ENCODE peak calls at places on chromosome 1, in five cellular contexts. Y, J, B, L and W are unnamed samples.

GRCh38 chr1:19676438-19676922 is 11.8 kb downstream of the HTR6 start:
- DNase-seq in L (no peak), Y (no peak), B (no peak), J (no peak), W (no peak)

GRCh38 chr1:153355445-153356071 is 2.1 kb upstream of the S100A9 start:
- DNase-seq in Y (no peak), L (peak), J (peak), B (peak), W (peak)

GRCh38 chr1:220999872-221000863 is 120.9 kb downstream of the HLX start:
- DNase-seq in J (no peak), B (peak), L (peak), Y (no peak), W (no peak)

GRCh38 chr1:246210751-246211150 is 296.3 kb downstream of the SMYD3 start:
- DNase-seq in B (no peak), Y (no peak), J (no peak), L (no peak), W (peak)

GRCh38 chr1:97304366-97304765 is 582.8 kb downstream of the PTBP2 start:
- DNase-seq in L (no peak), Y (no peak), B (no peak), J (no peak), W (no peak)

GRCh38 chr1:217425528-217425927 is 205.4 kb downstream of the GPATCH2 start:
- DNase-seq in B (no peak), J (no peak), Y (no peak), L (peak), W (no peak)

GRCh38 chr1:29485096-29485925 is 249.0 kb downstream of the PTPRU start:
- DNase-seq in Y (no peak), B (no peak), J (no peak), L (no peak), W (no peak)

GRCh38 chr1:107829083-107829771 is 135.8 kb downstream of the VAV3 start:
- DNase-seq in L (peak), B (no peak), Y (no peak), J (peak), W (no peak)

GRCh38 chr1:245258271-245258920 is 103.6 kb downstream of the KIF26B start:
- DNase-seq in B (peak), L (no peak), Y (no peak), J (no peak), W (peak)